ENCODE peak calls at places on chromosomes 11 and 22, in seven cellular contexts. V, G, C, X, K, N and F are unnamed samples.
A peak's percentile ranks its signal among the peaks of the same experiment; 100 is the strongest.

GRCh38 chr11:119694334-119694733 is 34.7 kb downstream of the NECTIN1 start:
- DNase-seq in X (no peak), K (no peak), V (peak; percentile 34), C (no peak), N (no peak), G (no peak), F (peak; percentile 61)

GRCh38 chr11:17280494-17281127 is 4.1 kb downstream of the NUCB2 start:
- DNase-seq in N (no peak), G (no peak), K (no peak), V (no peak), C (no peak), X (no peak), F (no peak)

GRCh38 chr22:38872831-38873248 is 824 bp upstream of the CBX6 start:
- DNase-seq in X (no peak), G (no peak), K (no peak), V (no peak), C (peak; percentile 75), N (peak; percentile 42), F (peak; percentile 41)

GRCh38 chr22:35306350-35306967 is 6.8 kb downstream of the TOM1 start:
- DNase-seq in C (no peak), X (no peak), G (no peak), N (no peak), K (no peak), V (no peak), F (no peak)

GRCh38 chr11:1084561-1085439 is 10.1 kb downstream of the MUC2 start:
- DNase-seq in N (no peak), V (no peak), C (no peak), K (no peak), G (no peak), X (no peak), F (no peak)

GRCh38 chr11:115676768-115677167 is 172.6 kb upstream of the CADM1 start:
- DNase-seq in X (peak; percentile 44), V (peak; percentile 57), K (no peak), N (no peak), G (peak; percentile 52), C (no peak), F (no peak)

GRCh38 chr11:5343474-5344335 is at the start of gene OR51B5:
- DNase-seq in C (no peak), G (no peak), N (no peak), X (no peak), V (no peak), K (no peak), F (no peak)

GRCh38 chr11:128575956-128576340 is 11.4 kb downstream of the ETS1 start:
- DNase-seq in K (no peak), N (no peak), X (no peak), C (no peak), V (no peak), G (no peak), F (peak; percentile 39)

GRCh38 chr11:115965754-115966504 is 461.7 kb upstream of the CADM1 start:
- DNase-seq in K (no peak), V (peak; percentile 87), X (no peak), G (no peak), N (peak; percentile 41), C (no peak), F (no peak)

GRCh38 chr11:56307836-56308235 is 7.1 kb upstream of the OR8K3 start:
- DNase-seq in K (no peak), X (no peak), V (no peak), C (no peak), G (no peak), N (no peak), F (no peak)

GRCh38 chr11:96741068-96741467 is 351.3 kb downstream of the JRKL start:
- DNase-seq in C (no peak), N (no peak), K (no peak), V (no peak), G (no peak), X (no peak), F (no peak)